ENCODE peak calls at places on chromosomes 2 and 18, in eight cellular contexts. One of them, this sample, is unnamed.

GRCh38 chr2:32277363-32277673 is 386 bp upstream of the YIPF4 start:
- DNase-seq in transverse colon: no peak
- DNase-seq in SK-N-SH: no peak
- DNase-seq in sigmoid colon: no peak
- DNase-seq in K562: no peak
- DNase-seq in upper lobe of left lung: no peak
- DNase-seq in HepG2: no peak
- DNase-seq in stomach: no peak
- DNase-seq in this sample: no peak

GRCh38 chr2:43484323-43484930 is 111.4 kb downstream of the THADA start:
- DNase-seq in upper lobe of left lung: no peak
- DNase-seq in SK-N-SH: peak
- DNase-seq in transverse colon: no peak
- DNase-seq in K562: peak
- DNase-seq in stomach: no peak
- DNase-seq in HepG2: peak
- DNase-seq in sigmoid colon: no peak
- DNase-seq in this sample: no peak

GRCh38 chr2:20781656-20782265 is 41.1 kb downstream of the LDAH start:
- DNase-seq in stomach: no peak
- DNase-seq in SK-N-SH: peak
- DNase-seq in sigmoid colon: no peak
- DNase-seq in K562: peak
- DNase-seq in HepG2: peak
- DNase-seq in transverse colon: no peak
- DNase-seq in upper lobe of left lung: no peak
- DNase-seq in this sample: no peak

GRCh38 chr18:11497585-11497984 is 111.8 kb upstream of the SLC35G4 start:
- DNase-seq in upper lobe of left lung: no peak
- DNase-seq in K562: no peak
- DNase-seq in sigmoid colon: no peak
- DNase-seq in HepG2: peak
- DNase-seq in SK-N-SH: no peak
- DNase-seq in transverse colon: no peak
- DNase-seq in stomach: no peak
- DNase-seq in this sample: no peak

GRCh38 chr2:105809099-105809473 is 64.4 kb downstream of the NCK2 start:
- DNase-seq in stomach: no peak
- DNase-seq in HepG2: no peak
- DNase-seq in K562: no peak
- DNase-seq in SK-N-SH: no peak
- DNase-seq in sigmoid colon: no peak
- DNase-seq in upper lobe of left lung: no peak
- DNase-seq in transverse colon: no peak
- DNase-seq in this sample: no peak

GRCh38 chr2:106579750-106580197 is 92.6 kb downstream of the CD8B2 start:
- DNase-seq in K562: no peak
- DNase-seq in upper lobe of left lung: no peak
- DNase-seq in stomach: no peak
- DNase-seq in HepG2: no peak
- DNase-seq in SK-N-SH: peak
- DNase-seq in transverse colon: no peak
- DNase-seq in sigmoid colon: no peak
- DNase-seq in this sample: no peak

GRCh38 chr2:233081232-233081730 is 21.1 kb downstream of the INPP5D start:
- DNase-seq in transverse colon: no peak
- DNase-seq in sigmoid colon: no peak
- DNase-seq in K562: no peak
- DNase-seq in upper lobe of left lung: no peak
- DNase-seq in HepG2: no peak
- DNase-seq in stomach: no peak
- DNase-seq in SK-N-SH: no peak
- DNase-seq in this sample: peak

GRCh38 chr2:176729706-176730569 is 460.7 kb downstream of the MTX2 start:
- DNase-seq in upper lobe of left lung: no peak
- DNase-seq in transverse colon: no peak
- DNase-seq in stomach: no peak
- DNase-seq in K562: no peak
- DNase-seq in SK-N-SH: peak
- DNase-seq in sigmoid colon: no peak
- DNase-seq in HepG2: no peak
- DNase-seq in this sample: peak

GRCh38 chr2:1550658-1551316 is 137.5 kb downstream of the TPO start:
- DNase-seq in K562: peak
- DNase-seq in stomach: peak
- DNase-seq in sigmoid colon: peak
- DNase-seq in upper lobe of left lung: peak
- DNase-seq in transverse colon: peak
- DNase-seq in HepG2: no peak
- DNase-seq in SK-N-SH: peak
- DNase-seq in this sample: no peak

GRCh38 chr18:3121256-3121655 is 98.5 kb downstream of the MYOM1 start:
- DNase-seq in stomach: no peak
- DNase-seq in sigmoid colon: no peak
- DNase-seq in K562: no peak
- DNase-seq in upper lobe of left lung: no peak
- DNase-seq in HepG2: no peak
- DNase-seq in transverse colon: no peak
- DNase-seq in SK-N-SH: no peak
- DNase-seq in this sample: no peak

GRCh38 chr18:24595556-24595955 is 135.1 kb downstream of the HRH4 start:
- DNase-seq in SK-N-SH: no peak
- DNase-seq in HepG2: no peak
- DNase-seq in K562: no peak
- DNase-seq in upper lobe of left lung: peak
- DNase-seq in sigmoid colon: no peak
- DNase-seq in stomach: no peak
- DNase-seq in transverse colon: no peak
- DNase-seq in this sample: no peak

GRCh38 chr18:49669403-49669802 is 107.5 kb downstream of the LIPG start:
- DNase-seq in sigmoid colon: no peak
- DNase-seq in HepG2: no peak
- DNase-seq in stomach: no peak
- DNase-seq in K562: no peak
- DNase-seq in SK-N-SH: no peak
- DNase-seq in upper lobe of left lung: no peak
- DNase-seq in transverse colon: no peak
- DNase-seq in this sample: no peak

GRCh38 chr18:49667462-49667861 is 105.6 kb downstream of the LIPG start:
- DNase-seq in HepG2: no peak
- DNase-seq in upper lobe of left lung: no peak
- DNase-seq in K562: no peak
- DNase-seq in transverse colon: no peak
- DNase-seq in sigmoid colon: no peak
- DNase-seq in SK-N-SH: no peak
- DNase-seq in stomach: no peak
- DNase-seq in this sample: no peak

GRCh38 chr18:49672853-49673252 is 111.0 kb downstream of the LIPG start:
- DNase-seq in HepG2: no peak
- DNase-seq in K562: no peak
- DNase-seq in upper lobe of left lung: no peak
- DNase-seq in transverse colon: no peak
- DNase-seq in stomach: no peak
- DNase-seq in sigmoid colon: no peak
- DNase-seq in SK-N-SH: no peak
- DNase-seq in this sample: no peak

GRCh38 chr18:49666045-49666444 is 104.2 kb downstream of the LIPG start:
- DNase-seq in sigmoid colon: no peak
- DNase-seq in upper lobe of left lung: no peak
- DNase-seq in HepG2: no peak
- DNase-seq in SK-N-SH: peak
- DNase-seq in stomach: no peak
- DNase-seq in transverse colon: no peak
- DNase-seq in K562: no peak
- DNase-seq in this sample: no peak

GRCh38 chr18:49668583-49669290 is 106.9 kb downstream of the LIPG start:
- DNase-seq in HepG2: peak
- DNase-seq in upper lobe of left lung: no peak
- DNase-seq in K562: no peak
- DNase-seq in transverse colon: peak
- DNase-seq in sigmoid colon: peak
- DNase-seq in stomach: no peak
- DNase-seq in SK-N-SH: no peak
- DNase-seq in this sample: no peak
- TF ChIP-seq EP300 in HepG2: no peak
- TF ChIP-seq EP300 in upper lobe of left lung: no peak
- TF ChIP-seq EP300 in K562: no peak
- TF ChIP-seq EP300 in transverse colon: no peak
- TF ChIP-seq EP300 in sigmoid colon: no peak
- TF ChIP-seq EP300 in stomach: no peak
- TF ChIP-seq EP300 in SK-N-SH: no peak
- TF ChIP-seq EP300 in this sample: no peak

GRCh38 chr2:69013837-69014796 is 1.1 kb downstream of the ANTXR1 start:
- DNase-seq in SK-N-SH: peak
- DNase-seq in upper lobe of left lung: no peak
- DNase-seq in HepG2: no peak
- DNase-seq in transverse colon: no peak
- DNase-seq in K562: no peak
- DNase-seq in stomach: no peak
- DNase-seq in sigmoid colon: no peak
- DNase-seq in this sample: no peak

GRCh38 chr2:69010437-69011194 is 2.4 kb upstream of the ANTXR1 start:
- DNase-seq in SK-N-SH: no peak
- DNase-seq in K562: no peak
- DNase-seq in HepG2: no peak
- DNase-seq in upper lobe of left lung: peak
- DNase-seq in stomach: no peak
- DNase-seq in transverse colon: no peak
- DNase-seq in sigmoid colon: no peak
- DNase-seq in this sample: no peak

GRCh38 chr2:69011611-69012157 is 1.3 kb upstream of the ANTXR1 start:
- DNase-seq in sigmoid colon: no peak
- DNase-seq in upper lobe of left lung: no peak
- DNase-seq in K562: no peak
- DNase-seq in stomach: no peak
- DNase-seq in SK-N-SH: peak
- DNase-seq in HepG2: peak
- DNase-seq in transverse colon: no peak
- DNase-seq in this sample: no peak

GRCh38 chr2:69013123-69013836 is at the start of gene ANTXR1:
- DNase-seq in stomach: peak
- DNase-seq in HepG2: peak
- DNase-seq in transverse colon: peak
- DNase-seq in SK-N-SH: peak
- DNase-seq in upper lobe of left lung: peak
- DNase-seq in K562: peak
- DNase-seq in sigmoid colon: peak
- DNase-seq in this sample: peak

DNA sequence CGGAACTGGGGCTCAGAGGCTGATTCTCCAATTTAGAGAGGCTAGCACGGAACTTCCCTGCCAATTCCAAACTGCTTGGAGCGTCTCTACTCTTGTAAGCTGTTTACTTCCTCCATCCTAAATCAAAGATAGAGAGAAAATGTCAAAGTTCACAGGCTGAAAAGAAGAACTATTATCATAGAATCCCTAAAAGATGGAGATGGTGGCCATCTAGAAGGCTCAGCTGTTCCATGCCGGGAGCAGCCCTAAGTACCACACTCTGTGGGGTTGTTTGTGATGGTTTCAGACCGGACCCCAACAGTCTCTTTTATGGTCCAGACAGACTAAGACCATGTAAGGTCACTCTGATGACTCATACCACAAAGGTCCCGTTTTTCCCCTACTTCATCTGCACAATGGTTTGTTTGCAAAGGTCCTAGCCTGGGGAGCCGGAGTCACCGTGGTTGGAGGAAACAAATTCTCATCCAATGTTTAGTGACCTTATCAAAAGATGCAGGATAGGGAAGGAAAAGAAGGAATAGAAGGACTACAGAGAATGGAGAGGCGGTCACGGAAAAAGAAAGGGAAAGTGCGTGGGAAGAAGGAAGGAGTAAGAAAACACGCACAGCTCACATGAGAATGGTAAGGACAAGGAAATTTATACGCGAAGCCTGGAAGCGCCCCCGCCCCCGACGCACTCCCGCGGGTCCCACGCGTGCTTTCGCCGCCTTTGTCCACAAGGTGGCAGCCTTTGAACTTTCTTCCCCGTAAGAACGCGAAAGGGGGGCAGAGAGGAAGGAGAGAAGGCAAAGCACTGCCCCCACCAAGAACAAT is 463 bp upstream of the ANTXR1 start:
- DNase-seq in SK-N-SH: peak
- DNase-seq in sigmoid colon: peak
- DNase-seq in stomach: peak
- DNase-seq in HepG2: peak
- DNase-seq in upper lobe of left lung: peak
- DNase-seq in transverse colon: peak
- DNase-seq in K562: peak
- DNase-seq in this sample: peak
- TF ChIP-seq POLR2AphosphoS5 in SK-N-SH: no peak
- TF ChIP-seq POLR2AphosphoS5 in sigmoid colon: no peak
- TF ChIP-seq POLR2AphosphoS5 in stomach: peak
- TF ChIP-seq POLR2AphosphoS5 in HepG2: no peak
- TF ChIP-seq POLR2AphosphoS5 in upper lobe of left lung: no peak
- TF ChIP-seq POLR2AphosphoS5 in transverse colon: no peak
- TF ChIP-seq POLR2AphosphoS5 in K562: no peak
- TF ChIP-seq POLR2AphosphoS5 in this sample: no peak

GRCh38 chr18:59907172-59907571 is 7.4 kb downstream of the PMAIP1 start:
- DNase-seq in SK-N-SH: no peak
- DNase-seq in upper lobe of left lung: no peak
- DNase-seq in sigmoid colon: no peak
- DNase-seq in transverse colon: no peak
- DNase-seq in HepG2: no peak
- DNase-seq in stomach: no peak
- DNase-seq in K562: no peak
- DNase-seq in this sample: no peak
- TF ChIP-seq EP300 in SK-N-SH: no peak
- TF ChIP-seq EP300 in upper lobe of left lung: no peak
- TF ChIP-seq EP300 in sigmoid colon: no peak
- TF ChIP-seq EP300 in transverse colon: no peak
- TF ChIP-seq EP300 in HepG2: no peak
- TF ChIP-seq EP300 in stomach: no peak
- TF ChIP-seq EP300 in K562: no peak
- TF ChIP-seq EP300 in this sample: no peak

DNA sequence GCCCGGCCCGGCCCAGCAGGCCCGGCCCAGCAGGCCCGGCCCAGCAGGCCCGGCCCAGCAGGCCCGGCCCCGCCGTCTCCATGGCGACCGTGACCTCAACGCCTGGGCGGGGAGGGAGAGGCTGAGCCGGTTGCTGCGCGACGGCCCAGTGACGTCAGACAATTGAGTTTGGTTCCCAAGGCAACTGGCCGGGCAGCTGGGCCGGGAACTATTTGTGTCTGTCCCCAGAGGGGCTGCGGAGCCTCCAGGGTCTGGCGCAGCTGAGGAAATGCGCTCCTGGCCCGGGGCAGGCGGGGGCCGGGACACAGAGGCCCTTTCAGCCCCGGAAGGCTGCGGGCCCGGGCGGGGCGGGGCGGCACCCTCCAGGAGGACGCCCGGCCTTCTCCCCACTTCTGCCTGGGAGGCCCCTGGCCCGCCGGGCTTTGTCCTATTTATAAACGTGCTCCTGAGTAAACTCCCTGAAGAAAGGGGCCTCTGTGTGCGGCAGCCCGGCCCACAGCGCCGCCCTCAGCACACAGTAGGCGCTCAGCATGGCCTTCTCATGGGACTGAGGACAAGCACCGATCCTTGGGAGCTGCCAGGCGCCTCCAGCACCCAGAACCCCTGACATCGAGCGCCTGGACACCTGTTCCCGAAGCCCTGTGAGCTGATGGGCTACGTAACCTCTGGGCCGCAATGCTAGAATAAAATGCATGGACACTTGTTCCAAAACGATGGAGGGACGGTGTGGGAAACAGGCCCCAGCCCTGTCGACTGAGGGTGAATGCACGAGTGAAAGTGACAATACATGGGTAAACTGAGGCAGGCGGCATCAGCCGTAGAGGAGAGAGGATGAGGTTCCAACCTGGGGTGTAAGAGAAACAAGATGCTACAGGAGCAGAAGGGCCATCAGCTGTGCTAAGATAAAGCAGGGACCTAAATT is 12.3 kb downstream of the TEX44 start:
- DNase-seq in K562: peak
- DNase-seq in SK-N-SH: peak
- DNase-seq in HepG2: peak
- DNase-seq in transverse colon: peak
- DNase-seq in upper lobe of left lung: peak
- DNase-seq in stomach: peak
- DNase-seq in sigmoid colon: peak
- DNase-seq in this sample: peak
- TF ChIP-seq POLR2AphosphoS5 in K562: no peak
- TF ChIP-seq POLR2AphosphoS5 in SK-N-SH: peak
- TF ChIP-seq POLR2AphosphoS5 in HepG2: no peak
- TF ChIP-seq POLR2AphosphoS5 in transverse colon: peak
- TF ChIP-seq POLR2AphosphoS5 in upper lobe of left lung: peak
- TF ChIP-seq POLR2AphosphoS5 in stomach: peak
- TF ChIP-seq POLR2AphosphoS5 in sigmoid colon: peak
- TF ChIP-seq POLR2AphosphoS5 in this sample: peak